ENCODE peak calls at places on chromosomes 6 and 20, in ten cellular contexts. A, V, O, B, F, I, K, Z, M and S are unnamed samples.

GRCh38 chr20:9594284-9594875 is 80.0 kb downstream of the LAMP5 start:
- DNase-seq in Z (no peak), I (no peak), K (no peak), B (no peak), V (no peak), M (no peak), A (no peak), O (no peak), F (no peak), S (no peak)

GRCh38 chr20:56628015-56628872 is 862 bp upstream of the TFAP2C start:
- DNase-seq in F (peak; percentile 76), Z (no peak), I (no peak), A (no peak), V (peak; percentile 17), K (no peak), B (no peak), M (no peak), O (no peak), S (no peak)

GRCh38 chr20:35192071-35192872 is 20.4 kb downstream of the PROCR start:
- DNase-seq in I (no peak), O (no peak), F (no peak), V (no peak), K (no peak), A (no peak), Z (peak; percentile 64), B (no peak), M (no peak), S (no peak)

GRCh38 chr20:50302463-50303041 is 111.9 kb downstream of the CEBPB start:
- DNase-seq in A (no peak), V (peak; percentile 66), B (no peak), O (no peak), I (peak; percentile 52), F (no peak), M (no peak), K (no peak), Z (no peak), S (no peak)

GRCh38 chr6:106512048-106512957 is 117.0 kb downstream of the RTN4IP1 start:
- DNase-seq in F (peak; percentile 74), K (no peak), O (peak; percentile 53), B (no peak), A (peak; percentile 75), M (no peak), Z (no peak), V (peak; percentile 51), I (peak; percentile 35), S (peak; percentile 79)

GRCh38 chr6:5422321-5422915 is 161.1 kb downstream of the FARS2 start:
- DNase-seq in A (no peak), Z (no peak), V (peak; percentile 57), K (peak; percentile 26), M (peak; percentile 45), O (no peak), I (peak; percentile 63), B (peak; percentile 5), F (no peak), S (no peak)

GRCh38 chr6:53825514-53826321 is 30.9 kb downstream of the LRRC1 start:
- DNase-seq in V (no peak), I (no peak), K (no peak), O (no peak), A (no peak), Z (no peak), F (no peak), B (no peak), M (no peak), S (no peak)

GRCh38 chr6:33123732-33124524 is 48.1 kb downstream of the HLA-DPB1 start:
- DNase-seq in K (peak; percentile 74), M (peak; percentile 60), I (peak; percentile 37), A (no peak), Z (no peak), O (no peak), V (peak; percentile 24), B (no peak), F (no peak), S (no peak)

GRCh38 chr20:41570552-41570951 is 47.6 kb downstream of the CHD6 start:
- DNase-seq in A (no peak), F (no peak), O (no peak), K (no peak), Z (no peak), I (no peak), M (no peak), V (no peak), B (no peak), S (no peak)